ENCODE peak calls at places on chromosomes 7 and 10, in five cellular contexts. O is activated naive CD8-positive, alpha-beta T cell treated with anti-CD3 and anti-CD28 coated beads, Interleukin-2, amount 50 U/mL, for 16 hours; Y is NB4; D is mesothelial cell of epicardium; P is T follicular helper cell. U is an unnamed sample.
A peak's percentile ranks its signal among the peaks of the same experiment; 100 is the strongest.

GRCh38 chr10:63206576-63206975 is 73.4 kb downstream of the NRBF2 start:
- DNase-seq in Y (no peak), O (no peak), P (no peak), D (no peak), U (no peak)

GRCh38 chr10:43212043-43212721 is 54.7 kb downstream of the RASGEF1A start:
- DNase-seq in Y (no peak), D (no peak), P (no peak), O (no peak), U (no peak)

GRCh38 chr7:47451851-47452205 is 130.1 kb downstream of the TNS3 start:
- DNase-seq in D (no peak), Y (no peak), O (no peak), P (no peak), U (no peak)

GRCh38 chr7:51639661-51640340 is 323.2 kb upstream of the COBL start:
- DNase-seq in D (no peak), Y (no peak), O (no peak), P (no peak), U (peak; percentile 19)

GRCh38 chr7:155300641-155301452 is 3.2 kb downstream of the INSIG1 start:
- DNase-seq in Y (no peak), O (no peak), D (no peak), P (no peak), U (no peak)

GRCh38 chr7:47404005-47404404 is 177.9 kb downstream of the TNS3 start:
- DNase-seq in O (no peak), P (no peak), Y (peak; percentile 33), D (no peak), U (no peak)

GRCh38 chr10:84194424-84195043 is at the start of gene CDHR1:
- DNase-seq in D (no peak), O (no peak), Y (peak; percentile 61), P (no peak), U (no peak)

GRCh38 chr10:6089334-6090219 is 743 bp downstream of the RBM17 start:
- DNase-seq in O (no peak), D (no peak), P (no peak), Y (peak; percentile 43), U (peak; percentile 4)

GRCh38 chr10:1574719-1575118 is 162.6 kb downstream of the ADARB2 start:
- DNase-seq in O (no peak), P (no peak), D (no peak), Y (no peak), U (no peak)

GRCh38 chr7:24152356-24152755 is 131.6 kb upstream of the NPY start:
- DNase-seq in Y (no peak), O (no peak), D (no peak), P (no peak), U (no peak)

GRCh38 chr7:41720886-41721285 is 18.0 kb upstream of the INHBA start:
- DNase-seq in O (no peak), D (no peak), P (no peak), Y (no peak), U (no peak)

GRCh38 chr7:105656922-105657521 is 75.7 kb upstream of the EFCAB10 start:
- DNase-seq in P (peak; percentile 62), Y (peak; percentile 74), D (no peak), O (peak; percentile 60), U (no peak)

GRCh38 chr7:47780555-47780954 is 167.7 kb downstream of the PKD1L1 start:
- DNase-seq in O (no peak), D (no peak), P (no peak), Y (no peak), U (no peak)

GRCh38 chr7:38318241-38318640 is 44.8 kb upstream of the TARP start:
- DNase-seq in O (no peak), D (no peak), Y (peak; percentile 64), P (no peak), U (no peak)

GRCh38 chr7:131649003-131649541 is 92.6 kb upstream of the PODXL start:
- DNase-seq in D (no peak), P (no peak), Y (no peak), O (no peak), U (no peak)

GRCh38 chr10:34666008-34666700 is 148.9 kb downstream of the PARD3 start:
- DNase-seq in Y (peak; percentile 79), D (no peak), O (no peak), P (no peak), U (peak; percentile 62)

GRCh38 chr7:108459922-108460551 is 3.8 kb upstream of the NRCAM start:
- DNase-seq in Y (peak; percentile 55), D (no peak), P (no peak), O (no peak), U (no peak)

GRCh38 chr7:69256634-69257081 is 341.6 kb upstream of the AUTS2 start:
- DNase-seq in Y (no peak), O (no peak), P (no peak), D (no peak), U (no peak)

GRCh38 chr10:69057261-69057950 is 30.5 kb upstream of the SRGN start:
- DNase-seq in O (no peak), D (no peak), P (no peak), Y (peak; percentile 92), U (no peak)

GRCh38 chr7:39271386-39271785 is 293.7 kb downstream of the POU6F2 start:
- DNase-seq in Y (no peak), D (no peak), P (no peak), O (no peak), U (peak; percentile 16)

GRCh38 chr7:130958846-130959245 is 224.8 kb upstream of the KLF14 start:
- DNase-seq in O (no peak), P (no peak), D (no peak), Y (no peak), U (no peak)

GRCh38 chr7:138021889-138022288 is 20.0 kb upstream of the CREB3L2 start:
- DNase-seq in O (no peak), Y (peak; percentile 48), D (no peak), P (no peak), U (no peak)

GRCh38 chr7:137328389-137329120 is 15.0 kb downstream of the PTN start:
- DNase-seq in Y (no peak), P (no peak), O (no peak), D (no peak), U (no peak)

GRCh38 chr10:5876181-5876768 is 13.4 kb downstream of the ANKRD16 start:
- DNase-seq in Y (no peak), D (no peak), P (no peak), O (no peak), U (no peak)

GRCh38 chr7:81013036-81013435 is 94.2 kb upstream of the SEMA3C start:
- DNase-seq in O (no peak), P (no peak), Y (no peak), D (no peak), U (peak; percentile 79)

GRCh38 chr10:81918766-81919165 is 43.8 kb downstream of the NRG3 start:
- DNase-seq in P (no peak), Y (no peak), O (no peak), D (no peak), U (no peak)

GRCh38 chr7:141676618-141677017 is 25.3 kb downstream of the DENND11 start:
- DNase-seq in O (no peak), Y (no peak), D (no peak), P (no peak), U (no peak)

GRCh38 chr10:84329094-84329611 is 764 bp downstream of the CCSER2 start:
- DNase-seq in D (no peak), P (peak; percentile 46), O (peak; percentile 59), Y (peak; percentile 41), U (peak; percentile 37)

GRCh38 chr7:97128736-97129135 is 11.2 kb downstream of the SDHAF3 start:
- DNase-seq in P (no peak), Y (no peak), O (no peak), D (no peak), U (no peak)

GRCh38 chr7:64879097-64879730 is 23.9 kb upstream of the ZNF273 start:
- DNase-seq in D (no peak), O (no peak), Y (peak; percentile 44), P (no peak), U (no peak)

GRCh38 chr7:100372256-100372655 is 1.0 kb upstream of the PILRA start:
- DNase-seq in D (no peak), O (no peak), P (no peak), Y (peak; percentile 99), U (no peak)

GRCh38 chr10:65416094-65416493 is 1509.7 kb upstream of the LRRTM3 start:
- DNase-seq in Y (no peak), P (no peak), O (no peak), D (no peak), U (no peak)

GRCh38 chr10:133608855-133609254 is 17.7 kb downstream of the FRG2B start:
- DNase-seq in D (no peak), O (no peak), P (no peak), Y (peak; percentile 54), U (no peak)

GRCh38 chr7:81688622-81689411 is 81.0 kb downstream of the HGF start:
- DNase-seq in D (no peak), O (no peak), Y (no peak), P (no peak), U (no peak)

GRCh38 chr10:79007037-79007842 is 61.5 kb upstream of the ZMIZ1 start:
- DNase-seq in P (no peak), Y (peak; percentile 24), D (no peak), O (no peak), U (no peak)

U was measured in LoVo.